ENCODE peak calls at places on chromosomes 13 and 19, in four cellular contexts. W is H1, Q is GM12878, S is HepG2. U is an unnamed sample.

GRCh38 chr13:45396548-45397095 is 21.6 kb downstream of the SLC25A30 start:
- DNase-seq in W (no peak), Q (no peak), S (no peak), U (no peak)

GRCh38 chr13:78978381-78978998 is 319.5 kb upstream of the OBI1 start:
- DNase-seq in W (no peak), Q (peak; percentile 24), S (peak; percentile 50), U (peak; percentile 52)

GRCh38 chr19:1270168-1270853 is 1.2 kb downstream of the CIRBP start:
- DNase-seq in W (no peak), Q (no peak), S (no peak), U (peak; percentile 28)

GRCh38 chr13:103067751-103068563 is 1.7 kb upstream of the SLC10A2 start:
- DNase-seq in W (peak; percentile 57), Q (peak; percentile 72), S (no peak), U (no peak)

GRCh38 chr13:65606622-65607021 is 1623.5 kb downstream of the PCDH9 start:
- DNase-seq in W (no peak), Q (no peak), S (no peak), U (no peak)

GRCh38 chr19:44553478-44554171 is 24.1 kb upstream of the CEACAM20 start:
- DNase-seq in W (no peak), Q (no peak), S (no peak), U (peak; percentile 83)

GRCh38 chr13:93422980-93423554 is 196.5 kb downstream of the GPC6 start:
- DNase-seq in W (no peak), Q (no peak), S (no peak), U (no peak)

GRCh38 chr13:112160558-112160957 is 93.6 kb downstream of the SOX1 start:
- DNase-seq in W (no peak), Q (no peak), S (no peak), U (no peak)

GRCh38 chr13:34458756-34459462 is 483.2 kb upstream of the NBEA start:
- DNase-seq in W (no peak), Q (no peak), S (no peak), U (no peak)

GRCh38 chr13:35389535-35389934 is 87.0 kb downstream of the MAB21L1 start:
- DNase-seq in W (no peak), Q (no peak), S (no peak), U (no peak)

GRCh38 chr13:32391101-32391620 is 36.8 kb downstream of the N4BP2L1 start:
- DNase-seq in W (no peak), Q (no peak), S (no peak), U (no peak)

GRCh38 chr19:7535993-7536685 is 622 bp downstream of the PNPLA6 start:
- DNase-seq in W (no peak), Q (no peak), S (no peak), U (no peak)

GRCh38 chr19:7535035-7535992 is at the start of gene PNPLA6:
- DNase-seq in W (peak; percentile 96), Q (peak; percentile 67), S (peak; percentile 76), U (peak; percentile 91)

GRCh38 chr19:7533925-7534480 is 1.5 kb upstream of the PNPLA6 start:
- DNase-seq in W (peak; percentile 80), Q (peak; percentile 37), S (peak; percentile 67), U (peak; percentile 84)

GRCh38 chr19:7533281-7533819 is 2.2 kb upstream of the PNPLA6 start:
- DNase-seq in W (peak; percentile 71), Q (no peak), S (no peak), U (no peak)

GRCh38 chr19:7534531-7534980 is 961 bp upstream of the PNPLA6 start:
- DNase-seq in W (peak; percentile 83), Q (no peak), S (peak; percentile 70), U (peak; percentile 60)
- TF ChIP-seq CBX5 in W (no peak), Q (no peak), S (no peak), U (no peak)

GRCh38 chr19:3375221-3376088 is 9.1 kb downstream of the NFIC start:
- DNase-seq in W (no peak), Q (no peak), S (no peak), U (peak; percentile 73)
- TF ChIP-seq CBX5 in W (no peak), Q (no peak), S (no peak), U (no peak)

GRCh38 chr19:2478756-2479555 is 3.0 kb downstream of the GADD45B start:
- DNase-seq in W (peak; percentile 84), Q (no peak), S (no peak), U (no peak)
- TF ChIP-seq CBX5 in W (no peak), Q (no peak), S (no peak), U (no peak)

GRCh38 chr13:87792878-87793277 is 121.7 kb downstream of the SLITRK5 start:
- DNase-seq in W (peak; percentile 50), Q (no peak), S (no peak), U (no peak)
- TF ChIP-seq CBX5 in W (no peak), Q (no peak), S (no peak), U (no peak)

GRCh38 chr13:113288880-113289279 is 8.2 kb upstream of the LAMP1 start:
- DNase-seq in W (no peak), Q (no peak), S (no peak), U (no peak)
- TF ChIP-seq CBX5 in W (no peak), Q (no peak), S (no peak), U (no peak)

DNA sequence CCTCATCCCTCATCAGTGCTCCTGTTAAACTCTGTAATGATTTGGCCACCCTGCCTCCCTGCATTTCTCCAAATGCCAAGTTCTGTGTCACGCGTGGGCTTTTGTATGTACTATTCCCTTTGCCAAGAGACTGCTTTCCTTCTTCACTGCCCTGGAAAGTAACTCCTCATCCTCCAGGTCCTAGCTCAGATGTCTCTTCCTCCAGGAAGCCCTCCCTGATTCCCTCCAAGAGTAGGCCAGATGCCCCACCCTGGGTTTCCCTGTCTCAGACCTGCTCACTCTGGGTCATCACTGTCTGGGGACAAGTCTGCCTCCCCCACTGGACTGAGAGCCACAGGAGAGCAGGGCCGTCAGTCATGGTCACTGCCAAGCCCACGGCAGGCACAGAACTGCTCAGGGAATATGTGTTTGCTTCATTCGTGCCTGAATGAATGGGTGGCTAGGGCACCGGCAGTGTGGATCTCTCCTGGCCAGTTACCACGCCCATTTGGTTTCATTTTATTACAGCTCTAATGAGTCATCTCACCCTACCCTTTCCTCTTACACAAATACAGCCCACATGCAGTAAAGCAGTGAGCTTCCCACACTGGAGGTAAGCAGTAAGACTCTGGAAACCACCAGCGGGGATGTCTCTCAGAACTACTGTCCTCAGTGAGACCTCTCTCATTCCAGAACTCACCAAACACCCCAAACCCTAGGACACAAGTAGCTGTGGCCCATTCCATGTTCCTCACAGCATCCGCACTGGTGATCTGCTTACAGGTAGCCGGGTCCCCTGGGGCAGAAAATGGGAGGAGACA is 12.1 kb upstream of the GPR4 start:
- DNase-seq in W (no peak), Q (peak; percentile 73), S (no peak), U (no peak)
- TF ChIP-seq CBX5 in W (no peak), Q (no peak), S (no peak), U (no peak)

DNA sequence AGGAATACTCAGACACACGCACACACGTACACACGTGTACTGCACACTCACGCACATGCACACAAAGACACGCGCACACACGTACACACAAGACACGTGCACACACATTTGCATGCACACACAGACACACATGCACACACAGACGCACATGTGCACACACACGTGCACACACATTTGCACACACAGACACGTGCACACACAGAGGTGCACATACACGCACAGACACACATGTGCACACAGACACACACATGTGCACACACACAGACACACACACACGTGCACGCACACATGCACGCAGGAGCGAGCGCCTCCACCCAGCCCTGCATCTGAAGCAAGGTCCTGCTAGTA is 81.1 kb downstream of the GADD45B start:
- DNase-seq in W (no peak), Q (no peak), S (no peak), U (no peak)
- TF ChIP-seq CBX5 in W (no peak), Q (no peak), S (no peak), U (no peak)